ENCODE peak calls at places on chromosomes 7 and 10, in eight cellular contexts. O is HTR-8/SVneo, V is GM13977, E is RKO, M is nephron progenitor cell, A is NCI-H774, P is H1, Y is H4. C is an unnamed sample.

GRCh38 chr7:27269455-27269854 is 26.9 kb downstream of the EVX1 start:
- DNase-seq in V (no peak), Y (no peak), A (no peak), P (peak), E (no peak), O (no peak), M (no peak), C (no peak)

GRCh38 chr7:70512144-70512543 is 619.8 kb upstream of the GALNT17 start:
- DNase-seq in P (no peak), M (no peak), A (no peak), Y (no peak), E (no peak), O (no peak), V (no peak), C (no peak)

GRCh38 chr10:93826355-93826754 is 67.4 kb upstream of the SLC35G1 start:
- DNase-seq in O (no peak), A (no peak), V (no peak), E (no peak), Y (no peak), P (no peak), M (no peak), C (no peak)

GRCh38 chr7:69349291-69349690 is 249.0 kb upstream of the AUTS2 start:
- DNase-seq in O (no peak), A (no peak), V (no peak), P (no peak), M (no peak), E (no peak), Y (no peak), C (no peak)

GRCh38 chr10:70705121-70705861 is 33.0 kb downstream of the ADAMTS14 start:
- DNase-seq in Y (no peak), P (no peak), A (no peak), V (no peak), M (no peak), E (no peak), O (no peak), C (no peak)

GRCh38 chr10:16950686-16951681 is 133.8 kb upstream of the RSU1 start:
- DNase-seq in P (no peak), O (peak), V (no peak), E (peak), Y (no peak), A (no peak), M (peak), C (no peak)

GRCh38 chr7:5578441-5579024 is 154.9 kb upstream of the TNRC18 start:
- DNase-seq in Y (no peak), O (no peak), M (no peak), E (no peak), A (no peak), V (no peak), P (no peak), C (no peak)

GRCh38 chr7:19133891-19134290 is 11.3 kb downstream of the FERD3L start:
- DNase-seq in A (no peak), E (no peak), P (no peak), O (no peak), M (no peak), Y (no peak), V (no peak), C (no peak)

GRCh38 chr7:157347217-157347904 is 10.6 kb downstream of the DNAJB6 start:
- DNase-seq in P (no peak), E (peak), V (no peak), A (no peak), M (no peak), Y (peak), O (no peak), C (no peak)

GRCh38 chr10:115558252-115558651 is 465.1 kb downstream of the ATRNL1 start:
- DNase-seq in V (no peak), M (no peak), A (no peak), P (no peak), E (no peak), Y (no peak), O (no peak), C (no peak)

GRCh38 chr10:86538547-86538946 is 17.0 kb upstream of the WAPL start:
- DNase-seq in Y (no peak), O (no peak), M (no peak), A (no peak), V (no peak), E (no peak), P (no peak), C (no peak)

GRCh38 chr10:49109669-49110335 is 5.5 kb downstream of the VSTM4 start:
- DNase-seq in E (no peak), O (no peak), V (no peak), P (no peak), Y (no peak), M (no peak), A (no peak), C (no peak)

GRCh38 chr10:114662651-114663217 is 4.7 kb upstream of the ABLIM1 start:
- DNase-seq in Y (no peak), A (no peak), O (no peak), P (no peak), E (no peak), V (no peak), M (no peak), C (no peak)

GRCh38 chr7:25951414-25952276 is 200.4 kb upstream of the NFE2L3 start:
- DNase-seq in M (peak), O (peak), A (peak), Y (no peak), P (no peak), E (no peak), V (no peak), C (no peak)

GRCh38 chr7:55590517-55591281 is 18.4 kb upstream of the VOPP1 start:
- DNase-seq in Y (no peak), M (no peak), O (no peak), V (peak), E (no peak), P (no peak), A (no peak), C (no peak)

GRCh38 chr7:159139202-159139601 is 5.5 kb downstream of the VIPR2 start:
- DNase-seq in E (no peak), O (no peak), P (peak), V (no peak), Y (no peak), M (no peak), A (no peak), C (no peak)

GRCh38 chr10:90437452-90437851 is 420.4 kb downstream of the HTR7 start:
- DNase-seq in A (no peak), M (no peak), E (no peak), O (no peak), V (no peak), P (no peak), Y (no peak), C (no peak)

GRCh38 chr10:108427081-108427480 is 1262.6 kb upstream of the SORCS1 start:
- DNase-seq in O (no peak), P (no peak), M (no peak), E (no peak), A (no peak), Y (no peak), V (no peak), C (no peak)

GRCh38 chr10:125076121-125076825 is 84.1 kb downstream of the CTBP2 start:
- DNase-seq in E (no peak), V (no peak), M (no peak), O (no peak), A (no peak), Y (no peak), P (no peak), C (no peak)

GRCh38 chr7:67462781-67463191 is 466.2 kb downstream of the TYW1 start:
- DNase-seq in A (no peak), M (peak), E (no peak), P (no peak), V (no peak), Y (no peak), O (no peak), C (no peak)

GRCh38 chr10:4061441-4061951 is 276.5 kb upstream of the KLF6 start:
- DNase-seq in M (no peak), O (no peak), Y (no peak), V (no peak), A (no peak), E (no peak), P (no peak), C (no peak)

GRCh38 chr10:104256335-104257080 is 1.8 kb downstream of the GSTO1 start:
- DNase-seq in E (peak), Y (no peak), A (no peak), M (no peak), V (no peak), P (no peak), O (no peak), C (no peak)

GRCh38 chr10:75143353-75143752 is 31.9 kb downstream of the SAMD8 start:
- DNase-seq in O (no peak), Y (no peak), M (no peak), V (no peak), E (no peak), A (no peak), P (no peak), C (no peak)

GRCh38 chr7:44743750-44744149 is 4.9 kb upstream of the ZMIZ2 start:
- DNase-seq in V (no peak), Y (no peak), O (no peak), A (no peak), M (no peak), E (no peak), P (no peak), C (no peak)

GRCh38 chr10:123470570-123470969 is 195.6 kb upstream of the GPR26 start:
- DNase-seq in E (no peak), M (no peak), A (no peak), O (no peak), V (no peak), P (no peak), Y (no peak), C (no peak)

GRCh38 chr7:111780527-111780926 is 218.2 kb upstream of the IMMP2L start:
- DNase-seq in Y (no peak), A (no peak), O (no peak), E (no peak), V (no peak), M (no peak), P (no peak), C (no peak)

GRCh38 chr7:73885975-73886798 is 25.2 kb downstream of the TMEM270 start:
- DNase-seq in P (no peak), A (no peak), Y (no peak), O (no peak), E (no peak), V (no peak), M (peak), C (no peak)

GRCh38 chr10:100446130-100446761 is 16.6 kb upstream of the WNT8B start:
- DNase-seq in A (no peak), O (no peak), Y (no peak), P (no peak), E (peak), M (no peak), V (no peak), C (no peak)

GRCh38 chr7:87414400-87415188 is 60.9 kb downstream of the ABCB4 start:
- DNase-seq in M (no peak), V (no peak), Y (no peak), P (no peak), O (no peak), A (no peak), E (no peak), C (no peak)

GRCh38 chr10:96645191-96645721 is 58.4 kb upstream of the TM9SF3 start:
- DNase-seq in Y (no peak), V (no peak), A (no peak), O (no peak), E (no peak), P (no peak), M (no peak), C (no peak)

GRCh38 chr7:90654718-90655427 is 58.8 kb downstream of the CDK14 start:
- DNase-seq in E (no peak), A (no peak), V (no peak), O (no peak), Y (no peak), M (no peak), P (no peak), C (no peak)